ENCODE peak calls at places on chromosome 10, in seven cellular contexts. A is C1 segment of cervical spinal cord; W is amygdala; Y is CD4-positive, alpha-beta T cell; S is stimulated activated CD8-positive, alpha-beta memory T cell treated with anti-CD3 and anti-CD28 coated beads, Interleukin-12 subunit alpha, Interleukin-12 subunit beta, amount 100 ng/mL, for 4 hours; I is stimulated activated CD4-positive, alpha-beta T cell treated with anti-CD3 and anti-CD28 coated beads, TNF-alpha, amount 100 ng/mL, for 1 hour; C is effector CD4-positive, alpha-beta T cell. J is an unnamed sample.

GRCh38 chr10:77493851-77494788 is 143.5 kb downstream of the KCNMA1 start:
- DNase-seq in C (no peak), A (no peak), W (no peak), S (no peak), I (no peak), Y (no peak), J (no peak)

GRCh38 chr10:62266611-62267010 is 2.0 kb downstream of the RTKN2 start:
- DNase-seq in W (no peak), A (no peak), S (no peak), C (no peak), I (no peak), Y (no peak), J (no peak)

GRCh38 chr10:34187201-34187600 is 627.9 kb downstream of the PARD3 start:
- DNase-seq in S (no peak), I (no peak), C (no peak), W (no peak), Y (no peak), A (no peak), J (no peak)

GRCh38 chr10:69969961-69970360 is 82.7 kb upstream of the MACROH2A2 start:
- DNase-seq in W (no peak), C (no peak), I (no peak), Y (no peak), S (no peak), A (no peak), J (no peak)

GRCh38 chr10:125442856-125443540 is 240.0 kb downstream of the TEX36 start:
- DNase-seq in A (no peak), C (no peak), I (no peak), W (no peak), S (no peak), Y (no peak), J (no peak)

GRCh38 chr10:129784891-129785290 is 179.2 kb downstream of the EBF3 start:
- DNase-seq in S (no peak), Y (no peak), W (no peak), C (no peak), I (no peak), A (no peak), J (no peak)

GRCh38 chr10:121373411-121373810 is 224.8 kb downstream of the FGFR2 start:
- DNase-seq in A (no peak), C (no peak), I (no peak), Y (no peak), W (no peak), S (no peak), J (no peak)

GRCh38 chr10:75399461-75400162 is 2.0 kb downstream of the ZNF503 start:
- DNase-seq in A (peak), C (no peak), Y (peak), I (no peak), W (peak), S (no peak), J (no peak)

GRCh38 chr10:48444861-48445841 is 138.7 kb downstream of the MAPK8 start:
- DNase-seq in S (no peak), W (no peak), I (no peak), A (no peak), C (no peak), Y (no peak), J (no peak)

GRCh38 chr10:77341055-77341454 is 296.6 kb downstream of the KCNMA1 start:
- DNase-seq in I (no peak), S (no peak), Y (no peak), W (no peak), A (no peak), C (no peak), J (no peak)